ENCODE peak calls at places on chromosome 6, in six cellular contexts. J is heart left ventricle, O is esophagus squamous epithelium, W is lung, F is stomach, I is ovary. B is an unnamed sample. For H3K36me3, the result is how much of the 10 kb centered on the place peaks cover.

GRCh38 chr6:43838276-43839036 is 68.4 kb downstream of the VEGFA start:
- DNase-seq in W (peak), J (peak), O (no peak), F (peak), I (no peak), B (peak)

GRCh38 chr6:125123468-125124249 is 29.9 kb upstream of the TPD52L1 start:
- DNase-seq in O (no peak), F (no peak), I (no peak), J (no peak), W (no peak), B (no peak)

GRCh38 chr6:141110486-141110885 is 1022.2 kb upstream of the GJE1 start:
- DNase-seq in I (no peak), F (no peak), J (no peak), W (no peak), O (no peak), B (no peak)

GRCh38 chr6:119201486-119201885 is 123.0 kb upstream of the FAM184A start:
- DNase-seq in O (no peak), F (no peak), J (no peak), W (no peak), I (no peak), B (no peak)

GRCh38 chr6:16991981-16992629 is 109.7 kb upstream of the STMND1 start:
- DNase-seq in J (no peak), F (no peak), W (no peak), I (no peak), O (no peak), B (no peak)

GRCh38 chr6:64357430-64357829 is 721.8 kb downstream of the PHF3 start:
- DNase-seq in W (no peak), F (no peak), O (no peak), J (no peak), I (no peak), B (no peak)

GRCh38 chr6:170028629-170029345 is 262.1 kb downstream of the DLL1 start:
- DNase-seq in J (no peak), F (peak), O (no peak), W (no peak), I (peak), B (peak)

GRCh38 chr6:147205690-147206600 is 1.7 kb downstream of the STXBP5 start:
- DNase-seq in W (no peak), I (no peak), F (no peak), J (no peak), O (no peak), B (no peak)

GRCh38 chr6:7215798-7216231 is 97.2 kb downstream of the SSR1 start:
- DNase-seq in J (no peak), O (no peak), F (no peak), I (no peak), W (no peak), B (no peak)

GRCh38 chr6:47419621-47420020 is 58.0 kb upstream of the CD2AP start:
- DNase-seq in F (no peak), I (no peak), W (no peak), O (no peak), J (no peak), B (no peak)

GRCh38 chr6:47836639-47837038 is 54.8 kb downstream of the OPN5 start:
- DNase-seq in O (no peak), F (no peak), W (no peak), J (no peak), I (no peak), B (no peak)

GRCh38 chr6:43949451-43950110 is 177.7 kb downstream of the MRPL14 start:
- DNase-seq in F (no peak), W (no peak), I (no peak), J (no peak), O (no peak), B (no peak)

GRCh38 chr6:53313784-53314382 is 34.9 kb downstream of the ELOVL5 start:
- DNase-seq in J (no peak), O (no peak), F (no peak), W (no peak), I (no peak), B (no peak)

GRCh38 chr6:109381747-109382575 is at the start of gene CD164:
- DNase-seq in W (peak), O (peak), J (peak), F (peak), I (peak), B (peak)

GRCh38 chr6:52361945-52362442 is at the start of gene PAQR8:
- DNase-seq in O (peak), I (peak), F (peak), J (peak), W (peak), B (peak)

GRCh38 chr6:41939091-41939847 is 2.3 kb downstream of the CCND3 start:
- DNase-seq in F (peak), J (peak), I (peak), W (peak), O (no peak), B (peak)

DNA sequence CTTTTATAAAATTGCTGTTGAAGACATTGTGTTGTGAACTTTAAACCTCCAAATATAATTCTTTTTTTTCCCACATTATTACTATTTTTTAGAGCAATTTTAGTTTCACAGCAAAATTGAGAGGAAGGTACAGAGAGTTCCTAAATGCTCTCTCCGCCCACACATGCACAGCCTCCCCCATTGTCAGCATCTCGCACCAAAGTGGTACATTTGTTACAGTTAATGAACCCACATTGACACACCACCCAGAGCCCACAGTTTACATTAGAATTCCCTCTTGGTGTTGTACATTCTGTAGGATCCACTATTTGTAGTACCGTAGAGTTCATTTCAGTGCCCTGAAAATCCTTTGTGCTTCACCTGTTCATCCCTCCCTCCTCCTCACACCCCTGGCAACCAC is 33.8 kb downstream of the TMEM181 start:
- DNase-seq in J (no peak), W (no peak), I (no peak), O (no peak), F (no peak), B (no peak)
- H3K36me3 ChIP-seq in J (under half), W (under half), I (under half), O (half or more), F (half or more), B (under half)

DNA sequence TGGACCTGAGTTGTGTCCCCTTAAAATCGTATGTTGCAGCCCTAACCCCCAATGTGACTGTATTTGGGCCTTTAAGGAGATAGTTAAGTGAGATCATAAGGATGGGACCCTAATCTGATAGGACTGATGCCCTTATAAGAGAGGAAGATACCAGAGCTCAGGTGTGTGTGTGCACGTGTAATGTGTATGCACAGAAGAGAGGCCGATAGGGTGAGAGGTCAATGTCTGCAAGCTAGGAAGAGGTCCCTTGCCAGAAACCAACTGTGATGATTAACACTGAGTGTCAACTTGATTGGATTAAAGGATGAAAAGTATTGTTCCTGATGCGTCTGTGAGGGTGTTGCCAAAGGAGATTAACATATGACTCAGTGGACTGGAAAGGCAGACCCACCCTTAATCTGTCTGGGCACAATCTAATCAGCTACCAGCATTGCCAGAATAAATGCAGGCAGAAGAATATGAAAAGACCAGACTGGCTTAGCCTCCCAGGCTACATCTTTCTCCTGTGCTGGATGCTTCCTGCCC is 299.8 kb downstream of the LRFN2 start:
- DNase-seq in I (no peak), W (no peak), O (no peak), F (no peak), J (no peak), B (no peak)
- H3K36me3 ChIP-seq in I (under half), W (under half), O (under half), F (under half), J (under half), B (under half)

GRCh38 chr6:87583822-87584221 is 6.0 kb downstream of the RARS2 start:
- DNase-seq in O (no peak), F (no peak), J (no peak), W (no peak), I (no peak), B (no peak)
- H3K36me3 ChIP-seq in O (half or more), F (under half), J (under half), W (under half), I (under half), B (under half)

DNA sequence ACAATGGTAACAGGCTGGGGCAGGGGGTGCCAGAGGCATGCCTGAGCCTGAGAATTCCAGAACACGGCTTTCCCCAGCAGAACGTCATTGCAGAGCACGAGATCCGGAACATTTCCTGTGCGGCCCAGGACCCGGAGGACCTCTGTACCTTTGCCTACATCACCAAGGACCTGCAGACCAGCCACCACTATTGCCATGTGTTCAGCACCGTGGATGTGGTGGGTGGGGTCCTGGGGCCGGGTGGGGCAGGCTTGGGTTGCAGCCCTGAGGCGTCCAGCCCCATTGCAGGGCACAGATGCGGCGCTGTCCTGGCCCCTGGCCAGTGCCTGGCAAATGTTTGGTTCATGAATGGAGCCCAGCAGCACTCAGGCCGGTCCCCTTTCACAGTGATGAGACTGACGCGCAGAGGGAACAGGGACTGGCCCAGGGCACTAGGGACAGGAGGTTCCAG is 57.1 kb downstream of the TCP11 start:
- DNase-seq in I (no peak), O (no peak), W (no peak), J (no peak), F (no peak), B (peak)
- H3K36me3 ChIP-seq in I (under half), O (half or more), W (under half), J (under half), F (half or more), B (under half)

GRCh38 chr6:90536516-90536915 is 50.4 kb downstream of the MAP3K7 start:
- DNase-seq in J (no peak), O (no peak), W (no peak), F (no peak), I (no peak), B (no peak)

GRCh38 chr6:90538651-90539050 is 48.2 kb downstream of the MAP3K7 start:
- DNase-seq in I (no peak), W (no peak), F (peak), O (no peak), J (no peak), B (no peak)

GRCh38 chr6:90537027-90537426 is 49.8 kb downstream of the MAP3K7 start:
- DNase-seq in F (no peak), O (no peak), W (no peak), J (no peak), I (no peak), B (no peak)

GRCh38 chr6:90541221-90541620 is 45.7 kb downstream of the MAP3K7 start:
- DNase-seq in J (no peak), W (no peak), F (no peak), I (no peak), O (no peak), B (no peak)

GRCh38 chr6:90537723-90538407 is 49.0 kb downstream of the MAP3K7 start:
- DNase-seq in I (no peak), W (no peak), O (no peak), F (no peak), J (no peak), B (no peak)
- H3K36me3 ChIP-seq in I (under half), W (under half), O (half or more), F (half or more), J (under half), B (under half)

GRCh38 chr6:117574198-117574597 is 28.1 kb downstream of the GOPC start:
- DNase-seq in I (no peak), J (no peak), F (no peak), O (no peak), W (no peak), B (no peak)
- H3K36me3 ChIP-seq in I (under half), J (under half), F (half or more), O (half or more), W (under half), B (under half)

GRCh38 chr6:38684904-38685303 is 18.0 kb downstream of the GLO1 start:
- DNase-seq in J (no peak), I (no peak), F (no peak), W (no peak), O (no peak), B (no peak)

GRCh38 chr6:38684244-38684643 is 18.7 kb downstream of the GLO1 start:
- DNase-seq in O (no peak), J (no peak), I (no peak), F (no peak), W (no peak), B (no peak)

GRCh38 chr6:38678178-38678760 is 24.7 kb downstream of the GLO1 start:
- DNase-seq in F (no peak), O (no peak), J (no peak), W (no peak), I (no peak), B (no peak)

GRCh38 chr6:38679668-38680067 is 23.3 kb downstream of the GLO1 start:
- DNase-seq in F (no peak), O (no peak), W (no peak), J (no peak), I (no peak), B (no peak)

DNA sequence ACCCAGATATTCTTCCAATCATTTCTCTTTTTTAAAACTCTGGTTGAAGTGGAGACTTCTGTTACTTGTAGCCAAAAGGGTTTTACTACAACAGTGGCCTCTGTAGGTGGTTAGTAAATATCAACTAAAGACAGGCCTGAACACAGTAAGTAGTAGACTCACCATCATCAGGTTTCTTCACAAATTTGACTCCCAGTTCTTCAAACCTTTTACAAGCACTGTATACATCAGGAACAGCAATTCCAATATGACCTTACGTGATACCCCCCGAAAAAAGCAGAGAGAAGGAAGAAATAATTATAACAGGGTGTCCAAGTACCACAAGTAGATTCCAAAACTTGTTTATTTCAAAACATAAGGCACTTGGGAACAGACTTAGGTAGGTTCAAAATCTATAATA is 21.1 kb downstream of the GLO1 start:
- DNase-seq in J (no peak), I (no peak), W (no peak), O (no peak), F (no peak), B (no peak)
- H3K36me3 ChIP-seq in J (under half), I (under half), W (under half), O (half or more), F (half or more), B (under half)

GRCh38 chr6:69719602-69720193 is 77.1 kb downstream of the LMBRD1 start:
- DNase-seq in O (no peak), F (no peak), J (no peak), I (no peak), W (no peak), B (no peak)

GRCh38 chr6:69722683-69723082 is 74.1 kb downstream of the LMBRD1 start:
- DNase-seq in I (no peak), O (no peak), W (no peak), J (no peak), F (no peak), B (no peak)
- H3K36me3 ChIP-seq in I (under half), O (under half), W (under half), J (under half), F (under half), B (under half)

DNA sequence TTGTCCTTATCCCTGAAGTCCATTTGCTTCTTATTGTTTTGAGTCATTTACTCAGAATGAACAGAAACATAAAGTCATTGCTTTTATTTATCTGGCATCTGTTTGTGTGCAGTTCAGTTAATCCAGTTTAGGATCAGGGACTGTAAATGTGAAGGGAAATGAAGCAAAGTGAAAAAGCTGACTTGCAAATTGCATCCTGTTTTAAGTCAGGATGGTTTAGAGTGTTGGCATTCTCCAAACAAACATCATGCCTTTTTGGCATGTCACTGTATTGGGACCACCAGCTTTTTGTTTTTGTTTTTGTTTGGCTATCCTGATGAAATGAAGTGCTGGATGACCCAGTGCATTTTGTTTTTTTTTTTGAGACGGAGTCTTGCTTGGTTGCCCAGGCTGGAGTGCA is 100.2 kb upstream of the CLDN20 start:
- DNase-seq in I (no peak), O (no peak), J (no peak), W (no peak), F (no peak), B (no peak)
- H3K36me3 ChIP-seq in I (under half), O (under half), J (under half), W (under half), F (under half), B (under half)

B was measured in uterus.